ENCODE peak calls at places on chromosomes 16 and 17, in ten cellular contexts. V is IMR-90, K is NB4, G is heart left ventricle, E is ovary, O is body of pancreas, L is uterus, B is transverse colon, S is stomach, I is spleen. C is an unnamed sample.

GRCh38 chr17:56319531-56319930 is 166.3 kb downstream of the ANKFN1 start:
- DNase-seq in V (peak), K (peak), G (no peak), E (no peak), O (no peak), L (no peak), B (no peak), S (no peak), I (no peak), C (no peak)

GRCh38 chr16:9738690-9739089 is 443.5 kb downstream of the GRIN2A start:
- DNase-seq in V (no peak), K (no peak), G (no peak), E (no peak), O (no peak), L (no peak), B (no peak), S (no peak), I (no peak), C (no peak)

GRCh38 chr16:88376835-88377726 is 5.7 kb upstream of the ZNF469 start:
- DNase-seq in V (no peak), K (no peak), G (peak), E (no peak), O (no peak), L (no peak), B (no peak), S (no peak), I (peak), C (no peak)

GRCh38 chr16:89711601-89712475 is 8.9 kb downstream of the VPS9D1 start:
- DNase-seq in V (peak), K (peak), G (no peak), E (peak), O (peak), L (no peak), B (peak), S (peak), I (peak), C (peak)

GRCh38 chr17:28328325-28328724 is 6.9 kb downstream of the IFT20 start:
- DNase-seq in V (peak), K (no peak), G (no peak), E (no peak), O (no peak), L (no peak), B (no peak), S (peak), I (no peak), C (no peak)

GRCh38 chr17:79990051-79990592 is 45.5 kb downstream of the TBC1D16 start:
- DNase-seq in V (no peak), K (no peak), G (peak), E (peak), O (peak), L (no peak), B (peak), S (no peak), I (no peak), C (no peak)

GRCh38 chr16:86934581-86935322 is 356.4 kb downstream of the FOXL1 start:
- DNase-seq in V (no peak), K (peak), G (no peak), E (no peak), O (no peak), L (no peak), B (no peak), S (no peak), I (no peak), C (no peak)

GRCh38 chr17:74605361-74605760 is 13.3 kb upstream of the CD300LD start:
- DNase-seq in V (peak), K (no peak), G (peak), E (no peak), O (peak), L (peak), B (peak), S (no peak), I (no peak), C (no peak)

GRCh38 chr16:10675861-10676260 is 18.9 kb downstream of the TEKT5 start:
- DNase-seq in V (no peak), K (no peak), G (no peak), E (no peak), O (no peak), L (no peak), B (no peak), S (no peak), I (no peak), C (no peak)

GRCh38 chr16:8863594-8864424 is 5.0 kb downstream of the CARHSP1 start:
- DNase-seq in V (no peak), K (peak), G (no peak), E (no peak), O (peak), L (no peak), B (peak), S (peak), I (no peak), C (peak)

GRCh38 chr17:62963296-62963695 is 2.7 kb upstream of the TANC2 start:
- DNase-seq in V (peak), K (no peak), G (no peak), E (no peak), O (no peak), L (no peak), B (no peak), S (no peak), I (no peak), C (no peak)

GRCh38 chr17:8206536-8206935 is 3.8 kb downstream of the AURKB start:
- DNase-seq in V (no peak), K (no peak), G (no peak), E (no peak), O (no peak), L (no peak), B (no peak), S (no peak), I (no peak), C (no peak)

GRCh38 chr17:48002208-48002919 is 31.5 kb downstream of the CDK5RAP3 start:
- DNase-seq in V (peak), K (peak), G (no peak), E (no peak), O (no peak), L (no peak), B (no peak), S (no peak), I (no peak), C (no peak)

GRCh38 chr16:68298907-68299515 is 11.7 kb downstream of the SLC7A6OS start:
- DNase-seq in V (peak), K (no peak), G (no peak), E (no peak), O (peak), L (peak), B (no peak), S (peak), I (no peak), C (no peak)

GRCh38 chr17:77214328-77214727 is 73.6 kb downstream of the SEC14L1 start:
- DNase-seq in V (no peak), K (no peak), G (no peak), E (no peak), O (no peak), L (no peak), B (no peak), S (no peak), I (no peak), C (no peak)

GRCh38 chr17:77215281-77215680 is 74.5 kb downstream of the SEC14L1 start:
- DNase-seq in V (no peak), K (no peak), G (no peak), E (no peak), O (no peak), L (no peak), B (no peak), S (no peak), I (no peak), C (peak)

GRCh38 chr17:77213778-77214132 is 73.0 kb downstream of the SEC14L1 start:
- DNase-seq in V (no peak), K (no peak), G (no peak), E (no peak), O (no peak), L (no peak), B (no peak), S (no peak), I (no peak), C (no peak)

GRCh38 chr17:77212833-77213777 is 72.3 kb downstream of the SEC14L1 start:
- DNase-seq in V (no peak), K (no peak), G (no peak), E (no peak), O (no peak), L (no peak), B (no peak), S (no peak), I (no peak), C (no peak)

DNA sequence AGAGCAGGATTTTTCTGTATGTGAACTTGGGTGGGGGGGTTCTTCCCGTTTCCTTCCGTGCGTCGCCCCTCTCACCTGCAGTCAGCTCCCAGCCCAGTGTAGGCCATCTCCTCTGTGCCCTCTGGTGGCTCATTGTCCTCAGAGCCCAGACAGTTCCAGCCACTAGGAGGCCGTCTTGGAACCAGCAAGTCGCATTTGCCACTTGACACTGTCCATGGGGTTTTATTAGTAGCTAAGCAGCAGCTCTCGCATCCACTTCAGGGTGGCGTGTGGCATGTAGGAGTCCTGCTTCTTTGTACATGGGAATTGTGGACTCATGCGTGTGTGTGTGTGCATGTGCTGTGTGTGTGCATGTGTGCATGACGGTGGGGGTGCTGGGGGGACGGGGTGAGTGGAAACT is 74.0 kb downstream of the SEC14L1 start:
- DNase-seq in V (peak), K (peak), G (no peak), E (no peak), O (peak), L (no peak), B (peak), S (peak), I (no peak), C (no peak)
- TF ChIP-seq CTCF in V (peak), K (peak), G (peak), E (no peak), O (peak), L (peak), B (peak), S (no peak), I (peak), C (peak)

GRCh38 chr16:85342348-85342747 is 230.1 kb upstream of the CIBAR2 start:
- DNase-seq in V (no peak), K (no peak), G (no peak), E (no peak), O (no peak), L (no peak), B (no peak), S (no peak), I (no peak), C (no peak)

GRCh38 chr16:85335584-85336492 is 223.6 kb upstream of the CIBAR2 start:
- DNase-seq in V (peak), K (peak), G (peak), E (no peak), O (peak), L (no peak), B (peak), S (no peak), I (no peak), C (peak)

GRCh38 chr16:85338638-85338982 is 226.3 kb upstream of the CIBAR2 start:
- DNase-seq in V (no peak), K (no peak), G (peak), E (no peak), O (no peak), L (no peak), B (no peak), S (no peak), I (no peak), C (no peak)

GRCh38 chr16:85337910-85338637 is 225.8 kb upstream of the CIBAR2 start:
- DNase-seq in V (no peak), K (no peak), G (peak), E (no peak), O (no peak), L (no peak), B (no peak), S (no peak), I (no peak), C (no peak)

DNA sequence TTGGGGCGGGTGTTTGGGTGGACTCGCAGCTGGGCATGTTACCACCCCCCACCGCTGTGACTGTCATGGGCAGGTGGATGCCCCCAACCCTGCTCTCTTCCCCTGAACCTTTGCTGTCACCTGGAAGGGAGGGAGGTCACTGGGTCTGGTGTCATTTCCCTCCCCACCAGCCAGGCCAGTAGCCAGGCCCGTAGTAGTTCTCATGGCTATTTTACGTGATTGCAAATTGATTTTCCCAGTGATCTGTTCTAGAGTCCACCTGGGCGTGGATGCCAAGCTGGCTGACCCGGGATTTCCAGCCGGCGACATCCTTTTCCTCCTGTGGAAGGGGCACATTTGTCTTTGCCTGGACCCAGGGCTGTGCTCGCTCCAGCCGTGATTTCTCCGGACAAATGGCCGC is 226.7 kb upstream of the CIBAR2 start:
- DNase-seq in V (no peak), K (no peak), G (peak), E (no peak), O (no peak), L (no peak), B (no peak), S (no peak), I (no peak), C (no peak)
- TF ChIP-seq POLR2A in V (no peak), K (no peak), G (no peak), E (no peak), O (no peak), L (no peak), B (no peak), S (no peak), I (no peak), C (no peak)

DNA sequence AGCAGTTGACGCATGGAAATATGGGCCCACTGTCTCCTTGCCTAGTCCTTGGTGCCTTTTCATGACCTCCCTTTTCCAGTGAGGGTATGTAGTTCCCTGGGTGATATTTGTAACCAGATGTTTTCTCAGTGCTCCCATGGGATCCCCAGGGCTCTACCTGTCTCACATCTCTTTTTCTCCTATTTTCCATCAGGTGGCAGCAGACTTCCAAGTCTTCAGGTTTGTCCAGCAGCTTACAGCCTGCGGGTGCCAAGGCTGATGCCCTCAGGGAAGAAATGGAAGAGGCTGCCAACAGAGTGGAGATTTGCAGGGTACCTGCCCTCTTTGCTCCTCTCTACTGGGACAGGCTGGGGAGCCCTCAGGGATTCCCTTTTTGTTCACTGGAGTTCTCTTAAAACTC is 89.1 kb downstream of the ELAC2 start:
- DNase-seq in V (no peak), K (peak), G (no peak), E (no peak), O (no peak), L (no peak), B (no peak), S (no peak), I (no peak), C (no peak)
- TF ChIP-seq CTCF in V (no peak), K (no peak), G (peak), E (no peak), O (no peak), L (no peak), B (no peak), S (no peak), I (no peak), C (no peak)

GRCh38 chr17:82062984-82063368 is 2.6 kb downstream of the DUS1L start:
- DNase-seq in V (no peak), K (no peak), G (peak), E (no peak), O (no peak), L (no peak), B (no peak), S (no peak), I (no peak), C (no peak)

GRCh38 chr17:82060614-82061013 is 5.0 kb downstream of the DUS1L start:
- DNase-seq in V (no peak), K (no peak), G (peak), E (no peak), O (no peak), L (no peak), B (no peak), S (no peak), I (peak), C (no peak)

GRCh38 chr17:82062076-82062983 is 3.3 kb downstream of the DUS1L start:
- DNase-seq in V (no peak), K (no peak), G (no peak), E (no peak), O (no peak), L (no peak), B (no peak), S (no peak), I (peak), C (no peak)

GRCh38 chr17:82060001-82060380 is 5.6 kb downstream of the DUS1L start:
- DNase-seq in V (no peak), K (no peak), G (peak), E (no peak), O (no peak), L (no peak), B (no peak), S (no peak), I (peak), C (no peak)

GRCh38 chr17:82061047-82061925 is 4.3 kb downstream of the DUS1L start:
- DNase-seq in V (no peak), K (no peak), G (peak), E (no peak), O (no peak), L (no peak), B (no peak), S (no peak), I (peak), C (no peak)
- TF ChIP-seq POLR2A in V (no peak), K (no peak), G (no peak), E (no peak), O (no peak), L (no peak), B (no peak), S (no peak), I (no peak), C (no peak)

DNA sequence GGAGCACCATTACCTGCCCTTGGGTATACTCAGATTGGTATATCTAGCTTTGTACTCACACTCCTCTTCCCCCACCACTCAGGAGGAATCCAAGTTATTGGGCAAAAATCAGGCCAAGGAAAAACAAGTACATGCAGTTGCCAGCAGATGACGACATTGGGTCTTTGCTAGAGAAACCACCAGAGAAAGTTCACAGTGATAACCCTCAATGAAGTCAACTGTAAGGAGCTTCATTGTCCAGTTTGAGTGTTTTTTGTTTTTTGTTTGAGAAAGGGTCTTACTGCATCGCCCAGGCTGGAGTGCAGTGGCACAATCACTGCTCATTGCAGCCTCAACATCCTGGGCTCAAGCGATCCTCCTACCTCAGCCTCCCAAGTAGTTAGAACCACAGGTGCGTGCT is 34.6 kb upstream of the TOX3 start:
- DNase-seq in V (no peak), K (peak), G (no peak), E (no peak), O (peak), L (no peak), B (no peak), S (no peak), I (no peak), C (no peak)
- TF ChIP-seq CTCF in V (no peak), K (peak), G (no peak), E (no peak), O (peak), L (no peak), B (peak), S (no peak), I (no peak), C (peak)

DNA sequence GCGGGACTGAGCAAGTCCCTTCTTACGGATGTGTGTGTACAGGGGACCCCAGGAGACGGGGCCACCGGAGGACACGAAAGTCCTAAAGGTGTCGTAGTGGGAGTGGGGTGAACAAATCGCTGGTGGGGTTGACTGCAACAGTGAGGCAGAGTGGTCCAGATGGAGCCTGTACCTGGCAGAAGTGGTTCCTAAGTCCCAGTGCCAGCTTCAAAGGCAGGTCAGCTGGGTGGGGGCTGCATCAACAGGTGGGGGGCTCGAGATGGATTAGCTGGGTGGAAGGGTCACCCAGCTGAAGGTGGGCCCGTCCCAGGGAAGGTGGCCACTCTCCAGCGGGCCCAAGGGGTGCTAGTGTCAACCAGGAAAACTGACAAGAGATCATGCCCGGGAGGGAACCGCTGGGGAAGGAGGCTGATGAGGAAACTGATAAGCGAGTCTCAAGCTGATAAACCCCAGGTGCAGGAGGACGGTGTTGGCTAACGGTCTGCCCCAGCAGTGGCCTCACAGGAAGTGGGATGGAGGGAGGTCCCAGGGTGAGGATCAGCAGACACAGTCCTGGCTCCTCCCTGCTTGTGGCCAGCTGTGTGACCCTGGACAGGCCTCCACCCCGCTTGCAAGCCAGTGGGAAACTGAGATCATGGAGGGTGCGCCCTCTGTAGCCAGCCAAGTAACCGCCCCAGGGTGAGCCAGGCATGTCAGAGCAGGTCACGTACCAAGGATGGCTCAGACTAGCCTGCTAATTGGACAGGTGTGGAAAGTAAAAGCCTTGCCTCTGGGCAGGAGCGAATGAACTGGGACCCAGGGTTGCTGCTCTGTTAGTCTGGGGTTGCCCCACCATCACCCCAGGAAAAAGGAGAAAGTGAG is 1.0 kb downstream of the ORAI3 start:
- DNase-seq in V (peak), K (peak), G (peak), E (peak), O (peak), L (peak), B (peak), S (peak), I (peak), C (peak)
- TF ChIP-seq POLR2A in V (peak), K (peak), G (no peak), E (peak), O (peak), L (peak), B (peak), S (no peak), I (peak), C (peak)

DNA sequence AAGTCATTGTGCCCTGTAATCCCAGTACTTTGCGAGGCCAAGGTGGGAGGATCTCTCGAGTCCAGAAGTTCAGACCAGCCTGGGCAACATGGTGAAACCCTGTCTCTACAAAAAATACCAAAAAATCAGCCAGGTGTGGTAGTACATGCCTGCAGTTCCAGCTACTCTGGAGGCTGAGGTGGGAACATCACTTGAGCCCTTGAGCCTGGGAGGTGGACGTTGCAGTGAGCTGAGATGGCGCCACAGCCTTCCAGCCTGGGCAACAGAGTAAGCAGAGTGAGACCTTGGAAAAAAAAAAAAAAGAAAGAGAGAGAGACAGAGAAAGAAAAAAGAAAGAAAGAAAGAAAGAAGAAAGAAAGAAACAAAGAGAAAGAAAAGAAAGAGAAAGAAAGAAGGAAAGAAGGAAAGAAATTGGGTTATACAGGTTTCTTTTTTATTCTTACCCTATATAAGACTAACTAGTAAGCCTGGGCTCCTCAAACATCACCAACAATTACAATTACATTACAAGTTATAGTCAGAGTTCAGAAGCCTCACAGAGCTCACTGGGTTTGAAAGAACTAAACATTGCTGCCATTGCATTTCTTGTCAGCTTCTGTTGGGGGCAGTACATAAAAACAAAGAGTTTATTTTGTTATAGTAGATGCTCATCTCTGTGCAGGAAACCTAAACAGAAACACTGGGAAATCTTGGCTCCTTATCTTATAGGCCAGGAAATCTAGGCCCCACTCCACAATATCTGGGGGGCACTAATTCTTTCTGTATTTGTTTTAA is 6.7 kb upstream of the ABCA9 start:
- DNase-seq in V (no peak), K (no peak), G (no peak), E (no peak), O (no peak), L (no peak), B (no peak), S (no peak), I (no peak), C (no peak)
- TF ChIP-seq CTCF in V (no peak), K (no peak), G (no peak), E (no peak), O (peak), L (no peak), B (no peak), S (no peak), I (no peak), C (no peak)

C was measured in Peyer's patch.